ENCODE peak calls at places on chromosomes 11 and 22, in six cellular contexts. F, I, C, P, B and E are unnamed samples.

GRCh38 chr11:75499423-75500305 is 26.1 kb downstream of the GDPD5 start:
- DNase-seq in F (peak; percentile 95), I (no peak), P (peak; percentile 72), B (no peak), C (peak; percentile 73), E (no peak)

GRCh38 chr22:37771702-37772427 is 35.9 kb upstream of the GCAT start:
- DNase-seq in B (no peak), C (no peak), F (no peak), I (no peak), P (no peak), E (no peak)

GRCh38 chr11:56521955-56522354 is 21.1 kb downstream of the OR5M11 start:
- DNase-seq in P (peak; percentile 52), F (no peak), B (peak; percentile 46), I (no peak), C (no peak), E (no peak)

GRCh38 chr11:72441647-72442267 is 7.4 kb upstream of the CLPB start:
- DNase-seq in B (no peak), F (peak; percentile 63), P (no peak), C (peak; percentile 16), I (no peak), E (no peak)

GRCh38 chr11:92605667-92606066 is 363.8 kb upstream of the MTNR1B start:
- DNase-seq in I (no peak), P (no peak), B (no peak), C (no peak), F (no peak), E (no peak)

GRCh38 chr11:94557992-94558391 is 9.2 kb upstream of the PIWIL4 start:
- DNase-seq in B (no peak), P (no peak), I (no peak), F (peak; percentile 49), C (no peak), E (no peak)

GRCh38 chr11:115201121-115201792 is 303.0 kb downstream of the CADM1 start:
- DNase-seq in I (no peak), P (no peak), C (peak; percentile 56), B (no peak), F (peak; percentile 89), E (no peak)

GRCh38 chr22:40518840-40519239 is 117.7 kb downstream of the MRTFA start:
- DNase-seq in P (no peak), C (no peak), F (no peak), I (no peak), B (no peak), E (no peak)

GRCh38 chr11:59659981-59660380 is 8.9 kb downstream of the PATL1 start:
- DNase-seq in F (no peak), I (no peak), C (no peak), B (no peak), P (peak; percentile 23), E (no peak)

GRCh38 chr22:49693416-49693815 is 134.3 kb downstream of the BRD1 start:
- DNase-seq in I (no peak), C (no peak), F (no peak), B (no peak), P (no peak), E (no peak)

GRCh38 chr11:17386331-17387084 is 2.0 kb downstream of the KCNJ11 start:
- DNase-seq in C (peak; percentile 55), B (peak; percentile 82), I (no peak), F (peak; percentile 34), P (peak; percentile 65), E (peak; percentile 75)

GRCh38 chr22:36395922-36396321 is 8.2 kb upstream of the MYH9 start:
- DNase-seq in I (no peak), C (peak; percentile 64), F (peak; percentile 81), P (no peak), B (no peak), E (no peak)

GRCh38 chr11:62451243-62451626 is 32.4 kb downstream of the SCGB1A1 start:
- DNase-seq in I (no peak), F (no peak), C (no peak), B (no peak), P (no peak), E (no peak)

GRCh38 chr11:62446091-62446490 is 27.3 kb downstream of the SCGB1A1 start:
- DNase-seq in C (no peak), B (no peak), P (no peak), I (no peak), F (no peak), E (no peak)

GRCh38 chr11:62452261-62452660 is 33.4 kb downstream of the SCGB1A1 start:
- DNase-seq in P (no peak), B (no peak), F (no peak), I (no peak), C (peak; percentile 54), E (no peak)

GRCh38 chr11:62450543-62451242 is 31.9 kb downstream of the SCGB1A1 start:
- DNase-seq in C (no peak), P (no peak), B (no peak), F (no peak), I (no peak), E (no peak)

GRCh38 chr11:62449451-62449851 is 30.6 kb downstream of the SCGB1A1 start:
- DNase-seq in F (no peak), I (no peak), B (no peak), P (no peak), C (no peak), E (no peak)
- H3K9ac ChIP-seq in F (no peak overlapping the region), I (no peak overlapping the region), B (no peak overlapping the region), P (no peak overlapping the region), C (no peak overlapping the region), E (no peak overlapping the region)

DNA sequence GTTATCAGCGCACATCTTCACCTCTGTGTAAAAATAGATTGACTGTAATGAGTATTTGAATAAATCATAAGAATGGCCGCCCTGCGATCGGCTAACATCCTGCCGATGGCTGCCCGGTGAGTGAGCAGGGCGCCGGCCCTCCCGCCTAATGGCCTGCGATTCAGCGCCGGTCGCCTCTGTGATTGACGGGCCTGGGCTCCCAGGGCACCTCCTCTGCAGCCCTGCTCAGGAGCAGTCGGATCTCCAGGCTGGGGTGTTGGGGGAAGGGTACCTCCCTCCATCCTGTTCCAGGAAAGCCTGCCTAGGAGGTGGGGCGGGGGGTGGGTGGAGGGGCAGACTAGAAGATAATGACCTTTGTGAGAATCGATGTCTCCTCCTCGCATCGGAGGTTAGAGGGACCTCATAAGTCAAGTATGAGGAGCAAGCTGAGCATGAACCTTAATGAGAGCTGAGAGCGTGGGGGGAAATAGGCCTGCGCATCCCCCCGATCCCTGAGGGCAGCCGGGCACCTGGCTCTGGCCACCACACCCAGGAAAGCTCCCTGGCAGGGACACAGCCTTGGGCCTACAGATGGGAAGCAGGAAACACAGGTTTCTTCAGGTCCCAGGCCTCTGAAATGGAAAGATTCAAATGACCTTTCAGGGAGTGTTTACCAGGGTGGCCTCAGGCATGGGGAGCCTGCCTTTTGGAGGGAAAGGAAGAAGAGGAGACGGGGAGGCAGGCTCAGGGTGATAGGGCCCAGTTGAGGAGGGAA is 71.7 kb downstream of the PKNOX2 start:
- DNase-seq in C (no peak), F (no peak), B (no peak), P (peak; percentile 55), I (no peak), E (peak; percentile 70)
- H2AK5ac ChIP-seq in C (no peak overlapping the region), F (no peak overlapping the region), B (no peak overlapping the region), P (no peak overlapping the region), I (no peak overlapping the region), E (no peak overlapping the region)

GRCh38 chr11:68842427-68843051 is 823 bp upstream of the CPT1A start:
- DNase-seq in B (no peak), P (no peak), F (no peak), I (no peak), C (no peak), E (no peak)
- H3K9ac ChIP-seq in B (no peak overlapping the region), P (no peak overlapping the region), F (no peak overlapping the region), I (no peak overlapping the region), C (peak overlapping the region; percentile 70), E (no peak overlapping the region)

DNA sequence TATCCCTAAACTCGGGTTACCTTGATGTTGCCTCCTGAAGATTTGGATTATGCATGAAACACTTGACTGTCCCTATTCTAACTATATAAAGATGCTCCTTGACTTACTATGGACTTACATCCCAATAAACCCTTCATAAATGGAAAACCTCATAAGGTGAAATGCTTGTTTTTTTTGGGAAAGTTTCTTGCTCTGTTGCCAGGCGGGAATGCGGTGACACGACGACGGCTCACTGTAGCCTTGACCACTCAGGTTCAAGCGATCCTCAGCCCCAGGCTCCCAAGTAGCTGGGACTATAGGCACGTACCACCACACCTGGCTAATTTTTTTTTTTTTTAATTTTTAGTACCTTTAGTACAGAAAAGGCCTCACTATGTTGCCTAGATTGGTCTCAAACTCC is 10.6 kb downstream of the MAPK1 start:
- DNase-seq in P (no peak), B (no peak), C (no peak), I (no peak), F (no peak), E (no peak)
- H2AK5ac ChIP-seq in P (no peak overlapping the region), B (no peak overlapping the region), C (no peak overlapping the region), I (no peak overlapping the region), F (no peak overlapping the region), E (no peak overlapping the region)

GRCh38 chr11:9842923-9843322 is 179.0 kb downstream of the SWAP70 start:
- DNase-seq in C (no peak), B (no peak), F (no peak), I (no peak), P (no peak), E (no peak)

GRCh38 chr11:9840460-9841004 is 176.7 kb downstream of the SWAP70 start:
- DNase-seq in P (no peak), C (no peak), I (no peak), F (no peak), B (no peak), E (no peak)

GRCh38 chr11:9839550-9839949 is 175.7 kb downstream of the SWAP70 start:
- DNase-seq in P (no peak), B (no peak), I (no peak), F (no peak), C (no peak), E (no peak)

GRCh38 chr11:9838229-9838628 is 174.4 kb downstream of the SWAP70 start:
- DNase-seq in P (peak; percentile 33), C (no peak), B (no peak), F (no peak), I (no peak), E (no peak)

DNA sequence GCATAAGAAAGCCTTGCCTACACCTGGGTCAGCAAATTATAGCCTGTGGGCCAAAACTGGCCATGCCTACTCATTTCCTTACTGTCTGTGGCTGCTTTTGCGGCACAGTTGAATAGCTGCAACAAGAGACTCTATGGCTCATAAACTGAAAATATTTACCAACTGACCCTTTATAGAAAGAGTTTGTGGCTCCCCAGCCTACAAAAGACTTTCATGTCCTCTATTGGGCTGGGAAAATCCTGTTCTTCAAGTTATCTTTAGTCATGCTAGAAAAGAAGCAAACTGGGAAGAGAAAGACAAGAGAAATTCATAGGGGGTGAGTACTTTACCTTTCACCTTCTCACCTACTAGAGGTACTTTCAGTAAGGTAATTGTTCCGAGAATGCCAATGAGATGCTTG is 175.1 kb downstream of the SWAP70 start:
- DNase-seq in F (no peak), I (no peak), P (peak; percentile 61), B (no peak), C (no peak), E (no peak)
- H3K9ac ChIP-seq in F (no peak overlapping the region), I (no peak overlapping the region), P (no peak overlapping the region), B (no peak overlapping the region), C (peak overlapping the region; percentile 35), E (no peak overlapping the region)